ENCODE peak calls at places on chromosomes 5 and 9, in ten cellular contexts. G is IMR-90, A is heart left ventricle, Q is B cell, B is H9, J is NCI-H2171, L is left ventricle myocardium inferior, Y is PC-3, H is fibroblast of the conjunctiva, U is HCT116. E is an unnamed sample.

GRCh38 chr9:136031094-136031493 is 64.0 kb downstream of the NACC2 start:
- DNase-seq in G (no peak), Y (no peak), B (no peak), L (no peak), Q (no peak), H (no peak), A (no peak), U (no peak), J (no peak), E (no peak)

GRCh38 chr9:98787766-98788335 is 8.5 kb downstream of the ANKS6 start:
- DNase-seq in Y (no peak), H (no peak), G (no peak), U (no peak), Q (no peak), A (no peak), J (no peak), L (no peak), B (no peak), E (no peak)

GRCh38 chr9:126276056-126276728 is 50.4 kb upstream of the MVB12B start:
- DNase-seq in B (no peak), U (no peak), H (no peak), A (no peak), L (no peak), Y (no peak), Q (no peak), G (no peak), J (no peak), E (no peak)

GRCh38 chr5:159208508-159209437 is 580 bp downstream of the RNF145 start:
- DNase-seq in Y (no peak), J (no peak), U (no peak), B (peak; percentile 58), Q (no peak), A (peak; percentile 56), L (peak; percentile 54), G (peak; percentile 28), H (no peak), E (no peak)

GRCh38 chr5:775960-776861 is 8.3 kb downstream of the ZDHHC11B start:
- DNase-seq in H (no peak), B (peak; percentile 22), Y (no peak), Q (no peak), J (no peak), A (peak; percentile 22), L (no peak), U (no peak), G (no peak), E (no peak)

GRCh38 chr9:127194881-127195713 is 69.5 kb upstream of the GARNL3 start:
- DNase-seq in J (no peak), L (peak; percentile 9), B (peak; percentile 63), G (peak; percentile 37), Y (peak; percentile 80), A (no peak), H (no peak), Q (no peak), U (peak; percentile 48), E (no peak)

GRCh38 chr5:98309785-98310566 is 463.5 kb upstream of the RGMB start:
- DNase-seq in B (peak; percentile 74), A (no peak), L (no peak), U (peak; percentile 50), Q (no peak), G (peak; percentile 99), H (peak; percentile 75), Y (peak; percentile 99), J (no peak), E (no peak)

GRCh38 chr5:139180850-139181785 is 17.1 kb downstream of the SIL1 start:
- DNase-seq in B (no peak), J (no peak), U (no peak), A (no peak), Y (no peak), G (no peak), L (no peak), Q (no peak), H (peak; percentile 37), E (no peak)

GRCh38 chr9:34428325-34428958 is 29.9 kb downstream of the FAM219A start:
- DNase-seq in G (peak; percentile 60), H (peak; percentile 13), Q (no peak), B (no peak), Y (no peak), U (no peak), J (peak; percentile 48), A (no peak), L (no peak), E (no peak)

GRCh38 chr5:132099073-132099748 is 25.6 kb downstream of the CSF2 start:
- DNase-seq in A (no peak), B (no peak), Y (no peak), Q (peak; percentile 49), J (no peak), L (no peak), U (no peak), G (no peak), H (no peak), E (no peak)

GRCh38 chr5:142576303-142576702 is 109.6 kb downstream of the FGF1 start:
- DNase-seq in B (no peak), J (no peak), Q (no peak), G (no peak), A (no peak), L (no peak), U (no peak), Y (no peak), H (no peak), E (no peak)

GRCh38 chr5:31824886-31825774 is 186.2 kb downstream of the PDZD2 start:
- DNase-seq in Y (peak; percentile 90), G (peak; percentile 59), B (peak; percentile 60), Q (no peak), J (peak; percentile 56), A (peak; percentile 48), U (peak; percentile 61), H (peak; percentile 53), L (no peak), E (peak; percentile 41)

GRCh38 chr9:124042168-124042775 is 30.7 kb downstream of the LHX2 start:
- DNase-seq in H (no peak), A (no peak), Q (no peak), J (no peak), B (no peak), G (no peak), L (no peak), U (no peak), Y (no peak), E (no peak)

GRCh38 chr5:162068412-162068811 is 839 bp downstream of the GABRG2 start:
- DNase-seq in Y (peak; percentile 65), G (no peak), H (no peak), A (no peak), U (no peak), J (no peak), L (no peak), B (peak; percentile 93), Q (no peak), E (no peak)

GRCh38 chr9:91693226-91693625 is 256.8 kb downstream of the ROR2 start:
- DNase-seq in L (no peak), B (no peak), Y (no peak), H (no peak), J (no peak), U (no peak), A (no peak), G (no peak), Q (no peak), E (no peak)

GRCh38 chr9:96232539-96233241 is 69.3 kb downstream of the HSD17B3 start:
- DNase-seq in Q (no peak), H (peak; percentile 64), L (peak; percentile 68), U (no peak), A (peak; percentile 57), J (peak; percentile 6), G (peak; percentile 56), B (peak; percentile 62), Y (peak; percentile 61), E (peak; percentile 6)

GRCh38 chr5:179868541-179868940 is 9.9 kb upstream of the MRNIP start:
- DNase-seq in Q (no peak), H (no peak), U (no peak), A (no peak), G (no peak), B (no peak), J (no peak), L (no peak), Y (no peak), E (no peak)

GRCh38 chr5:83476470-83476817 is 4.9 kb downstream of the VCAN start:
- DNase-seq in J (no peak), G (no peak), B (no peak), L (no peak), H (no peak), A (no peak), Y (no peak), Q (no peak), U (no peak), E (no peak)

GRCh38 chr5:132184588-132184987 is 43.1 kb downstream of the P4HA2 start:
- DNase-seq in Q (no peak), G (no peak), A (no peak), J (no peak), H (no peak), U (peak; percentile 16), L (no peak), Y (no peak), B (peak; percentile 52), E (no peak)

GRCh38 chr5:93874080-93874479 is 132.7 kb upstream of the POU5F2 start:
- DNase-seq in G (peak; percentile 37), L (no peak), A (no peak), B (no peak), Q (no peak), U (no peak), H (no peak), J (no peak), Y (peak; percentile 28), E (no peak)

GRCh38 chr9:129405831-129406220 is 215.1 kb downstream of the C9orf50 start:
- DNase-seq in Q (no peak), G (no peak), A (no peak), Y (no peak), H (no peak), J (no peak), U (no peak), L (peak; percentile 3), B (no peak), E (no peak)

GRCh38 chr5:16160706-16161105 is 18.9 kb downstream of the MARCHF11 start:
- DNase-seq in U (peak; percentile 12), J (peak; percentile 68), B (peak; percentile 50), A (no peak), L (no peak), G (peak; percentile 62), Q (no peak), H (peak; percentile 47), Y (peak; percentile 77), E (no peak)

GRCh38 chr5:58940446-58940845 is 357.6 kb downstream of the RAB3C start:
- DNase-seq in J (no peak), B (no peak), U (no peak), Y (no peak), L (no peak), H (peak; percentile 4), A (no peak), G (peak; percentile 63), Q (no peak), E (no peak)

GRCh38 chr5:143241892-143242291 is 161.6 kb downstream of the NR3C1 start:
- DNase-seq in J (no peak), Y (peak; percentile 78), B (no peak), A (no peak), G (peak; percentile 75), H (no peak), Q (no peak), L (no peak), U (no peak), E (no peak)

GRCh38 chr5:58133631-58134296 is 326.1 kb downstream of the PLK2 start:
- DNase-seq in B (no peak), Y (peak; percentile 66), H (peak; percentile 40), A (no peak), L (no peak), G (peak; percentile 79), Q (no peak), J (no peak), U (no peak), E (no peak)

GRCh38 chr9:109143881-109144562 is 23.0 kb downstream of the FRRS1L start:
- DNase-seq in B (peak; percentile 48), A (no peak), H (no peak), U (peak; percentile 60), J (no peak), G (peak; percentile 13), L (no peak), Q (no peak), Y (peak; percentile 61), E (no peak)

GRCh38 chr5:135977375-135977928 is 22.7 kb upstream of the LECT2 start:
- DNase-seq in H (no peak), B (peak; percentile 93), A (peak; percentile 71), Y (no peak), J (no peak), L (peak; percentile 66), U (peak; percentile 73), Q (no peak), G (peak; percentile 30), E (no peak)

E was measured in caudate nucleus.